ENCODE peak calls at places on chromosomes 4 and X, in five cellular contexts. J is MCF 10A, L is GM13977, R is ovary, M is bronchial epithelial cell. B is an unnamed sample.

GRCh38 chr4:118284169-118284568 is 68.6 kb downstream of the PRSS12 start:
- DNase-seq in M (peak; percentile 59), J (no peak), L (no peak), R (no peak), B (no peak)

GRCh38 chr4:70945452-70946055 is 43.4 kb downstream of the MOB1B start:
- DNase-seq in M (no peak), J (no peak), R (no peak), L (no peak), B (no peak)

GRCh38 chrX:39381446-39381845 is 580.2 kb downstream of the MID1IP1 start:
- DNase-seq in R (peak; percentile 29), M (no peak), J (no peak), L (no peak), B (no peak)

GRCh38 chr4:159010563-159011260 is 92.2 kb upstream of the RAPGEF2 start:
- DNase-seq in R (peak; percentile 74), M (peak; percentile 82), L (no peak), J (peak; percentile 91), B (no peak)

GRCh38 chr4:168811207-168811606 is 198.8 kb downstream of the CBR4 start:
- DNase-seq in M (peak; percentile 85), J (no peak), R (no peak), L (no peak), B (no peak)

GRCh38 chrX:128781506-128781905 is 729.3 kb upstream of the ACTRT1 start:
- DNase-seq in M (no peak), R (no peak), J (peak; percentile 47), L (peak; percentile 47), B (no peak)

GRCh38 chr4:148445071-148445902 is 3.1 kb upstream of the NR3C2 start:
- DNase-seq in M (no peak), L (peak; percentile 52), R (peak; percentile 84), J (no peak), B (no peak)

GRCh38 chr4:110196206-110196870 is 2.1 kb downstream of the ELOVL6 start:
- DNase-seq in R (peak; percentile 70), L (peak; percentile 62), M (no peak), J (peak; percentile 53), B (no peak)

GRCh38 chr4:102390438-102390837 is 45.2 kb upstream of the SLC39A8 start:
- DNase-seq in M (peak; percentile 98), R (no peak), J (peak; percentile 79), L (peak; percentile 9), B (peak; percentile 10)

GRCh38 chrX:46642145-46642544 is 68.6 kb downstream of the CHST7 start:
- DNase-seq in R (no peak), L (no peak), M (no peak), J (peak; percentile 38), B (no peak)

GRCh38 chrX:13194291-13195103 is 125.4 kb downstream of the ATXN3L start:
- DNase-seq in R (no peak), L (no peak), M (no peak), J (no peak), B (no peak)

GRCh38 chrX:39427492-39428289 is 626.4 kb downstream of the MID1IP1 start:
- DNase-seq in L (no peak), J (peak; percentile 29), M (peak; percentile 64), R (peak; percentile 37), B (no peak)

DNA sequence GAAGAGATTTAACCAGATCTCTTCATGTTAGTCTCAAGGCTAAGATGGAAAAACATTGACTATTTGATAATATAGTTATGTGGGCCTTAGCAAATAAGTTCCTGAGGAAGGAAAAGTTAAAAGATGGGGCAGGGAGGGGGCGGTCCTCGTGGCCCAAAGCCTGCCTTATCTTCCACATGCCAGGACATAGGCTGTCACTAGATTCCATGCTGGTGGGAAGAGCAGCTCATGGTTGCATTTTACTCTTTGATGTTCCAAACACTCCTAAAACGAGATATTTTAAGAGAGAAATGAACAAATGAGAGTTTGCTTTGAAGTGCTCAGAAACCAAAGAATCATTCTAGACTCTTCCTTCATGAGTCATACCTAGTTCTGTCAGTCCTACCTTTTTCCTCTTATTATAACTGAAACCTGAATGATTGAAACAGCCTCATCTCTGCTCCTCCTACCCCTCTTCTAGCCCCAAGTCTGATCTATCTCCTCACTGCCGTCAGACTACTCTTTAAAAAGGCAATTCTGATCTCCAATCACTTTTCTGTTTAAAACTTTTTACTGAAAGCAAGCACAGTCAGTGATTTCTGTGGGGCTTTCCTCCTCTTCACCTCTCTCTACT is 25.1 kb downstream of the RAB9B start:
- DNase-seq in R (no peak), J (no peak), M (no peak), L (no peak), B (no peak)
- TF ChIP-seq CTCF in R (no peak), J (no peak), M (no peak), L (no peak), B (no peak)

GRCh38 chr4:93960450-93960849 is 131.9 kb downstream of the ATOH1 start:
- DNase-seq in M (no peak), L (no peak), J (no peak), R (no peak), B (no peak)
- TF ChIP-seq CTCF in M (no peak), L (no peak), J (no peak), R (no peak), B (no peak)

GRCh38 chr4:26583865-26584652 is at the start of gene TBC1D19:
- DNase-seq in M (peak; percentile 72), L (peak; percentile 85), R (peak; percentile 88), J (peak; percentile 87), B (peak; percentile 75)
- TF ChIP-seq CTCF in M (no peak), L (peak; percentile 9), R (no peak), J (no peak), B (no peak)

GRCh38 chr4:101366331-101366730 is 19.0 kb upstream of the PPP3CA start:
- DNase-seq in L (no peak), M (no peak), J (no peak), R (no peak), B (no peak)

GRCh38 chr4:101367201-101367600 is 19.9 kb upstream of the PPP3CA start:
- DNase-seq in M (peak; percentile 90), L (no peak), R (no peak), J (peak; percentile 16), B (no peak)

GRCh38 chr4:101370663-101371210 is 23.4 kb upstream of the PPP3CA start:
- DNase-seq in L (no peak), J (no peak), M (no peak), R (no peak), B (no peak)
- TF ChIP-seq CTCF in L (no peak), J (no peak), M (no peak), R (no peak), B (no peak)

GRCh38 chr4:161564230-161564834 is 599.5 kb downstream of the FSTL5 start:
- DNase-seq in J (peak; percentile 17), M (peak; percentile 40), R (no peak), L (no peak), B (no peak)
- TF ChIP-seq CTCF in J (peak; percentile 38), M (no peak), R (no peak), L (no peak), B (no peak)

DNA sequence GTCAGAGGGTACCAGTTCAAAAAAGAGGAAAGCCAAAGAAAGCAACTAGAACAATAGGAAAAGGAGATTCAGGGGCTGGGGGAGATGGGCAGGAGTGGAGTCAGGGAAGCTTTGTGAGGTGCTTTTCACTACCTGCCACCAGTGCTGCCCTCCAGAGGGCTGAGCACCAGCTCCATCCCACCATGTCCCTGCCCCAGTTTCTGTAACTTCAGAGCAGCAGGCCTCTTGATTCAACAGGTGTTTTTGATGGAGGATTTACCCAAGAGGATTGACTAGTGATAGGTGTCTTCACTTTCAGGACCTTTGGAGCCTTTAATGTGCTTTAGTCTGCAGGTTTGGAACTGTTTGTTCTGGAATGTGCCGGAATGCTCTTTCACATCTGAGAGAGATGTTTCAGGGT is 12.1 kb downstream of the KIT start:
- DNase-seq in L (no peak), R (no peak), M (no peak), J (no peak), B (no peak)
- TF ChIP-seq CTCF in L (no peak), R (no peak), M (no peak), J (no peak), B (no peak)

GRCh38 chr4:82638479-82638878 is 76.7 kb upstream of the TMEM150C start:
- DNase-seq in L (no peak), M (no peak), R (no peak), J (no peak), B (no peak)
- TF ChIP-seq CTCF in L (no peak), M (no peak), R (no peak), J (no peak), B (no peak)

GRCh38 chr4:94076498-94076897 is 131.2 kb upstream of the SMARCAD1 start:
- DNase-seq in J (no peak), R (no peak), L (no peak), M (no peak), B (no peak)
- TF ChIP-seq CTCF in J (no peak), R (no peak), L (peak; percentile 16), M (no peak), B (no peak)

GRCh38 chr4:188132232-188132631 is 7.0 kb upstream of the TRIML1 start:
- DNase-seq in L (no peak), J (no peak), R (no peak), M (no peak), B (no peak)
- TF ChIP-seq CTCF in L (no peak), J (no peak), R (no peak), M (no peak), B (no peak)

B was measured in GM12864.